ENCODE peak calls at places on chromosomes 1 and 21, in nine cellular contexts. One of them, this sample, is unnamed.

GRCh38 chr1:204325944-204326343 is 33.8 kb downstream of the PLEKHA6 start:
- DNase-seq in nephron progenitor cell: no peak
- DNase-seq in D721Med: no peak
- DNase-seq in HEK293T: no peak
- DNase-seq in progenitor cell of endocrine pancreas: no peak
- DNase-seq in cardiac fibroblast: no peak
- DNase-seq in GM23248: no peak
- DNase-seq in fibroblast of the aortic adventitia: no peak
- DNase-seq in psoas muscle: no peak
- DNase-seq in this sample: peak

GRCh38 chr1:231750818-231751623 is 124.4 kb downstream of the DISC1 start:
- DNase-seq in nephron progenitor cell: no peak
- DNase-seq in D721Med: no peak
- DNase-seq in HEK293T: no peak
- DNase-seq in progenitor cell of endocrine pancreas: no peak
- DNase-seq in cardiac fibroblast: no peak
- DNase-seq in GM23248: no peak
- DNase-seq in fibroblast of the aortic adventitia: no peak
- DNase-seq in psoas muscle: no peak
- DNase-seq in this sample: no peak

GRCh38 chr1:156096640-156097391 is 14.6 kb upstream of the MEX3A start:
- DNase-seq in nephron progenitor cell: peak
- DNase-seq in D721Med: peak
- DNase-seq in HEK293T: peak
- DNase-seq in progenitor cell of endocrine pancreas: peak
- DNase-seq in cardiac fibroblast: peak
- DNase-seq in GM23248: peak
- DNase-seq in fibroblast of the aortic adventitia: peak
- DNase-seq in psoas muscle: peak
- DNase-seq in this sample: peak

GRCh38 chr1:13451399-13451965 is 41.2 kb downstream of the PRAMEF20 start:
- DNase-seq in nephron progenitor cell: no peak
- DNase-seq in D721Med: no peak
- DNase-seq in HEK293T: no peak
- DNase-seq in progenitor cell of endocrine pancreas: no peak
- DNase-seq in cardiac fibroblast: no peak
- DNase-seq in GM23248: no peak
- DNase-seq in fibroblast of the aortic adventitia: peak
- DNase-seq in psoas muscle: no peak
- DNase-seq in this sample: no peak

GRCh38 chr1:93025572-93025971 is 53.5 kb upstream of the MTF2 start:
- DNase-seq in nephron progenitor cell: no peak
- DNase-seq in D721Med: no peak
- DNase-seq in HEK293T: no peak
- DNase-seq in progenitor cell of endocrine pancreas: no peak
- DNase-seq in cardiac fibroblast: peak
- DNase-seq in GM23248: no peak
- DNase-seq in fibroblast of the aortic adventitia: peak
- DNase-seq in psoas muscle: no peak
- DNase-seq in this sample: no peak

GRCh38 chr1:202592141-202592540 is 118.1 kb downstream of the SYT2 start:
- DNase-seq in nephron progenitor cell: no peak
- DNase-seq in D721Med: no peak
- DNase-seq in HEK293T: no peak
- DNase-seq in progenitor cell of endocrine pancreas: no peak
- DNase-seq in cardiac fibroblast: no peak
- DNase-seq in GM23248: peak
- DNase-seq in fibroblast of the aortic adventitia: no peak
- DNase-seq in psoas muscle: no peak
- DNase-seq in this sample: no peak

GRCh38 chr1:228062085-228062791 is 20.3 kb upstream of the ARF1 start:
- DNase-seq in nephron progenitor cell: no peak
- DNase-seq in D721Med: no peak
- DNase-seq in HEK293T: no peak
- DNase-seq in progenitor cell of endocrine pancreas: no peak
- DNase-seq in cardiac fibroblast: no peak
- DNase-seq in GM23248: no peak
- DNase-seq in fibroblast of the aortic adventitia: no peak
- DNase-seq in psoas muscle: no peak
- DNase-seq in this sample: no peak

GRCh38 chr1:150560011-150560438 is 10.8 kb downstream of the ADAMTSL4 start:
- DNase-seq in nephron progenitor cell: peak
- DNase-seq in D721Med: peak
- DNase-seq in HEK293T: peak
- DNase-seq in progenitor cell of endocrine pancreas: peak
- DNase-seq in cardiac fibroblast: peak
- DNase-seq in GM23248: peak
- DNase-seq in fibroblast of the aortic adventitia: peak
- DNase-seq in psoas muscle: peak
- DNase-seq in this sample: peak

GRCh38 chr1:4425892-4426291 is 228.5 kb upstream of the AJAP1 start:
- DNase-seq in nephron progenitor cell: peak
- DNase-seq in D721Med: no peak
- DNase-seq in HEK293T: peak
- DNase-seq in progenitor cell of endocrine pancreas: no peak
- DNase-seq in cardiac fibroblast: no peak
- DNase-seq in GM23248: peak
- DNase-seq in fibroblast of the aortic adventitia: no peak
- DNase-seq in psoas muscle: no peak
- DNase-seq in this sample: no peak

GRCh38 chr1:214966366-214966765 is 116.2 kb upstream of the KCNK2 start:
- DNase-seq in nephron progenitor cell: no peak
- DNase-seq in D721Med: no peak
- DNase-seq in HEK293T: no peak
- DNase-seq in progenitor cell of endocrine pancreas: no peak
- DNase-seq in cardiac fibroblast: peak
- DNase-seq in GM23248: peak
- DNase-seq in fibroblast of the aortic adventitia: peak
- DNase-seq in psoas muscle: peak
- DNase-seq in this sample: peak

GRCh38 chr21:15992171-15992570 is 262.4 kb downstream of the USP25 start:
- DNase-seq in nephron progenitor cell: peak
- DNase-seq in D721Med: no peak
- DNase-seq in HEK293T: no peak
- DNase-seq in progenitor cell of endocrine pancreas: no peak
- DNase-seq in cardiac fibroblast: peak
- DNase-seq in GM23248: peak
- DNase-seq in fibroblast of the aortic adventitia: peak
- DNase-seq in psoas muscle: no peak
- DNase-seq in this sample: no peak

GRCh38 chr21:42424848-42425602 is 21.3 kb downstream of the UBASH3A start:
- DNase-seq in nephron progenitor cell: no peak
- DNase-seq in D721Med: no peak
- DNase-seq in HEK293T: no peak
- DNase-seq in progenitor cell of endocrine pancreas: no peak
- DNase-seq in cardiac fibroblast: no peak
- DNase-seq in GM23248: no peak
- DNase-seq in fibroblast of the aortic adventitia: no peak
- DNase-seq in psoas muscle: no peak
- DNase-seq in this sample: no peak

GRCh38 chr1:232440325-232441059 is 189.4 kb downstream of the SIPA1L2 start:
- DNase-seq in nephron progenitor cell: no peak
- DNase-seq in D721Med: no peak
- DNase-seq in HEK293T: no peak
- DNase-seq in progenitor cell of endocrine pancreas: no peak
- DNase-seq in cardiac fibroblast: no peak
- DNase-seq in GM23248: no peak
- DNase-seq in fibroblast of the aortic adventitia: no peak
- DNase-seq in psoas muscle: no peak
- DNase-seq in this sample: no peak

GRCh38 chr1:53715478-53715877 is 23.5 kb downstream of the GLIS1 start:
- DNase-seq in nephron progenitor cell: peak
- DNase-seq in D721Med: no peak
- DNase-seq in HEK293T: peak
- DNase-seq in progenitor cell of endocrine pancreas: peak
- DNase-seq in cardiac fibroblast: peak
- DNase-seq in GM23248: peak
- DNase-seq in fibroblast of the aortic adventitia: no peak
- DNase-seq in psoas muscle: no peak
- DNase-seq in this sample: no peak

GRCh38 chr1:194717334-194717733 is 1530.9 kb upstream of the B3GALT2 start:
- DNase-seq in nephron progenitor cell: no peak
- DNase-seq in D721Med: no peak
- DNase-seq in HEK293T: no peak
- DNase-seq in progenitor cell of endocrine pancreas: no peak
- DNase-seq in cardiac fibroblast: no peak
- DNase-seq in GM23248: no peak
- DNase-seq in fibroblast of the aortic adventitia: no peak
- DNase-seq in psoas muscle: no peak
- DNase-seq in this sample: no peak

GRCh38 chr1:223844962-223845809 is 561 bp downstream of the TP53BP2 start:
- DNase-seq in nephron progenitor cell: peak
- DNase-seq in D721Med: no peak
- DNase-seq in HEK293T: peak
- DNase-seq in progenitor cell of endocrine pancreas: no peak
- DNase-seq in cardiac fibroblast: peak
- DNase-seq in GM23248: peak
- DNase-seq in fibroblast of the aortic adventitia: peak
- DNase-seq in psoas muscle: peak
- DNase-seq in this sample: no peak

GRCh38 chr1:54407957-54408700 is 1.9 kb upstream of the SSBP3 start:
- DNase-seq in nephron progenitor cell: no peak
- DNase-seq in D721Med: no peak
- DNase-seq in HEK293T: peak
- DNase-seq in progenitor cell of endocrine pancreas: no peak
- DNase-seq in cardiac fibroblast: peak
- DNase-seq in GM23248: peak
- DNase-seq in fibroblast of the aortic adventitia: peak
- DNase-seq in psoas muscle: no peak
- DNase-seq in this sample: peak

GRCh38 chr1:7447093-7447492 is 324.0 kb upstream of the VAMP3 start:
- DNase-seq in nephron progenitor cell: no peak
- DNase-seq in D721Med: no peak
- DNase-seq in HEK293T: no peak
- DNase-seq in progenitor cell of endocrine pancreas: no peak
- DNase-seq in cardiac fibroblast: no peak
- DNase-seq in GM23248: no peak
- DNase-seq in fibroblast of the aortic adventitia: no peak
- DNase-seq in psoas muscle: no peak
- DNase-seq in this sample: no peak

GRCh38 chr1:1434131-1434811 is 1.2 kb upstream of the VWA1 start:
- DNase-seq in nephron progenitor cell: peak
- DNase-seq in D721Med: peak
- DNase-seq in HEK293T: no peak
- DNase-seq in progenitor cell of endocrine pancreas: no peak
- DNase-seq in cardiac fibroblast: peak
- DNase-seq in GM23248: no peak
- DNase-seq in fibroblast of the aortic adventitia: no peak
- DNase-seq in psoas muscle: no peak
- DNase-seq in this sample: no peak

GRCh38 chr1:84247425-84248220 is 53.9 kb upstream of the SAMD13 start:
- DNase-seq in nephron progenitor cell: no peak
- DNase-seq in D721Med: no peak
- DNase-seq in HEK293T: peak
- DNase-seq in progenitor cell of endocrine pancreas: no peak
- DNase-seq in cardiac fibroblast: peak
- DNase-seq in GM23248: peak
- DNase-seq in fibroblast of the aortic adventitia: peak
- DNase-seq in psoas muscle: no peak
- DNase-seq in this sample: no peak

GRCh38 chr21:33993286-33994231 is 78.0 kb upstream of the ATP5PO start:
- DNase-seq in nephron progenitor cell: no peak
- DNase-seq in D721Med: no peak
- DNase-seq in HEK293T: no peak
- DNase-seq in progenitor cell of endocrine pancreas: no peak
- DNase-seq in cardiac fibroblast: no peak
- DNase-seq in GM23248: no peak
- DNase-seq in fibroblast of the aortic adventitia: no peak
- DNase-seq in psoas muscle: no peak
- DNase-seq in this sample: no peak

GRCh38 chr1:45685308-45686080 is 839 bp downstream of the GPBP1L1 start:
- DNase-seq in nephron progenitor cell: no peak
- DNase-seq in D721Med: no peak
- DNase-seq in HEK293T: no peak
- DNase-seq in progenitor cell of endocrine pancreas: no peak
- DNase-seq in cardiac fibroblast: no peak
- DNase-seq in GM23248: peak
- DNase-seq in fibroblast of the aortic adventitia: peak
- DNase-seq in psoas muscle: no peak
- DNase-seq in this sample: no peak

GRCh38 chr1:185317886-185318310 is 855 bp upstream of the IVNS1ABP start:
- DNase-seq in nephron progenitor cell: no peak
- DNase-seq in D721Med: no peak
- DNase-seq in HEK293T: peak
- DNase-seq in progenitor cell of endocrine pancreas: peak
- DNase-seq in cardiac fibroblast: peak
- DNase-seq in GM23248: peak
- DNase-seq in fibroblast of the aortic adventitia: no peak
- DNase-seq in psoas muscle: peak
- DNase-seq in this sample: peak

GRCh38 chr1:50972766-50973165 is 2.7 kb downstream of the CDKN2C start:
- DNase-seq in nephron progenitor cell: no peak
- DNase-seq in D721Med: no peak
- DNase-seq in HEK293T: no peak
- DNase-seq in progenitor cell of endocrine pancreas: no peak
- DNase-seq in cardiac fibroblast: no peak
- DNase-seq in GM23248: no peak
- DNase-seq in fibroblast of the aortic adventitia: peak
- DNase-seq in psoas muscle: no peak
- DNase-seq in this sample: no peak

GRCh38 chr1:232629250-232630046 is 485 bp downstream of the SIPA1L2 start:
- DNase-seq in nephron progenitor cell: peak
- DNase-seq in D721Med: no peak
- DNase-seq in HEK293T: no peak
- DNase-seq in progenitor cell of endocrine pancreas: peak
- DNase-seq in cardiac fibroblast: peak
- DNase-seq in GM23248: peak
- DNase-seq in fibroblast of the aortic adventitia: peak
- DNase-seq in psoas muscle: peak
- DNase-seq in this sample: peak

GRCh38 chr1:84078108-84078823 is 65.8 kb upstream of the PRKACB start:
- DNase-seq in nephron progenitor cell: no peak
- DNase-seq in D721Med: peak
- DNase-seq in HEK293T: peak
- DNase-seq in progenitor cell of endocrine pancreas: no peak
- DNase-seq in cardiac fibroblast: peak
- DNase-seq in GM23248: peak
- DNase-seq in fibroblast of the aortic adventitia: peak
- DNase-seq in psoas muscle: no peak
- DNase-seq in this sample: no peak

GRCh38 chr1:209741198-209741597 is 14.7 kb upstream of the TRAF3IP3 start:
- DNase-seq in nephron progenitor cell: no peak
- DNase-seq in D721Med: no peak
- DNase-seq in HEK293T: no peak
- DNase-seq in progenitor cell of endocrine pancreas: no peak
- DNase-seq in cardiac fibroblast: no peak
- DNase-seq in GM23248: no peak
- DNase-seq in fibroblast of the aortic adventitia: no peak
- DNase-seq in psoas muscle: no peak
- DNase-seq in this sample: no peak

GRCh38 chr1:227910506-227910905 is 37.2 kb downstream of the WNT9A start:
- DNase-seq in nephron progenitor cell: no peak
- DNase-seq in D721Med: no peak
- DNase-seq in HEK293T: no peak
- DNase-seq in progenitor cell of endocrine pancreas: no peak
- DNase-seq in cardiac fibroblast: no peak
- DNase-seq in GM23248: no peak
- DNase-seq in fibroblast of the aortic adventitia: peak
- DNase-seq in psoas muscle: no peak
- DNase-seq in this sample: no peak

GRCh38 chr1:236451796-236452373 is 57.8 kb downstream of the EDARADD start:
- DNase-seq in nephron progenitor cell: no peak
- DNase-seq in D721Med: no peak
- DNase-seq in HEK293T: peak
- DNase-seq in progenitor cell of endocrine pancreas: no peak
- DNase-seq in cardiac fibroblast: peak
- DNase-seq in GM23248: peak
- DNase-seq in fibroblast of the aortic adventitia: no peak
- DNase-seq in psoas muscle: no peak
- DNase-seq in this sample: no peak

GRCh38 chr1:165632152-165632469 is 1.1 kb downstream of the MGST3 start:
- DNase-seq in nephron progenitor cell: no peak
- DNase-seq in D721Med: no peak
- DNase-seq in HEK293T: no peak
- DNase-seq in progenitor cell of endocrine pancreas: no peak
- DNase-seq in cardiac fibroblast: no peak
- DNase-seq in GM23248: no peak
- DNase-seq in fibroblast of the aortic adventitia: no peak
- DNase-seq in psoas muscle: no peak
- DNase-seq in this sample: no peak

GRCh38 chr1:45809761-45810160 is 6.3 kb downstream of the MAST2 start:
- DNase-seq in nephron progenitor cell: no peak
- DNase-seq in D721Med: no peak
- DNase-seq in HEK293T: no peak
- DNase-seq in progenitor cell of endocrine pancreas: no peak
- DNase-seq in cardiac fibroblast: no peak
- DNase-seq in GM23248: no peak
- DNase-seq in fibroblast of the aortic adventitia: no peak
- DNase-seq in psoas muscle: no peak
- DNase-seq in this sample: no peak